ENCODE peak calls at places on chromosomes 6 and 20, in six cellular contexts. K is right atrium auricular region; F is choroid plexus epithelial cell; W is CD4-positive, alpha-beta memory T cell; U is RWPE1; T is anterior cingulate cortex. R is an unnamed sample.

GRCh38 chr6:17987576-17988421 is at the start of gene KIF13A:
- DNase-seq in U (peak; percentile 54), F (peak; percentile 57), K (peak; percentile 81), W (peak; percentile 12), T (peak; percentile 82), R (peak; percentile 72)

GRCh38 chr20:5030348-5031205 is 29.3 kb upstream of the SLC23A2 start:
- DNase-seq in W (no peak), K (no peak), F (no peak), T (no peak), U (no peak), R (no peak)

GRCh38 chr6:116528800-116529199 is 16.7 kb downstream of the TRAPPC3L start:
- DNase-seq in U (no peak), W (no peak), K (no peak), F (peak; percentile 57), T (no peak), R (no peak)

GRCh38 chr6:25963426-25964123 is 973 bp downstream of the TRIM38 start:
- DNase-seq in T (no peak), F (peak; percentile 50), W (no peak), U (peak; percentile 42), K (no peak), R (no peak)

GRCh38 chr6:26019261-26019845 is 56.8 kb downstream of the TRIM38 start:
- DNase-seq in U (no peak), F (peak; percentile 53), W (no peak), T (no peak), K (no peak), R (no peak)

GRCh38 chr6:52364480-52365166 is 2.7 kb downstream of the PAQR8 start:
- DNase-seq in T (peak; percentile 40), W (no peak), F (no peak), K (no peak), U (no peak), R (no peak)

GRCh38 chr20:9353180-9353915 is 161.0 kb upstream of the LAMP5 start:
- DNase-seq in T (no peak), W (no peak), F (no peak), U (no peak), K (no peak), R (no peak)

GRCh38 chr6:72560721-72561593 is 60.9 kb upstream of the KCNQ5 start:
- DNase-seq in F (no peak), W (no peak), T (no peak), U (no peak), K (no peak), R (no peak)

GRCh38 chr6:27288136-27289044 is 23.7 kb downstream of the POM121L2 start:
- DNase-seq in W (no peak), K (no peak), T (no peak), U (no peak), F (no peak), R (no peak)

GRCh38 chr6:111722220-111722731 is 116.6 kb upstream of the TRAF3IP2 start:
- DNase-seq in F (peak; percentile 79), W (no peak), U (no peak), T (no peak), K (no peak), R (no peak)

GRCh38 chr6:81694214-81694613 is 58.3 kb downstream of the TENT5A start:
- DNase-seq in T (no peak), K (no peak), F (no peak), U (no peak), W (no peak), R (no peak)

GRCh38 chr6:11634110-11634509 is 96.6 kb downstream of the TMEM170B start:
- DNase-seq in W (no peak), F (no peak), K (no peak), T (no peak), U (no peak), R (no peak)

GRCh38 chr20:47993817-47994216 is 208.5 kb upstream of the SULF2 start:
- DNase-seq in T (no peak), U (no peak), W (no peak), K (no peak), F (no peak), R (no peak)

GRCh38 chr6:47700051-47700450 is 1.7 kb downstream of the ADGRF4 start:
- DNase-seq in F (peak; percentile 76), K (no peak), W (no peak), T (no peak), U (peak; percentile 87), R (no peak)

GRCh38 chr20:53034899-53035298 is 62.7 kb downstream of the TSHZ2 start:
- DNase-seq in W (no peak), F (no peak), K (no peak), T (no peak), U (no peak), R (no peak)